ENCODE peak calls at places on chromosomes 3 and 15, in five cellular contexts. One of them, this sample, is unnamed.

GRCh38 chr3:155744091-155744625 is 713 bp downstream of the PLCH1 start:
- DNase-seq in posterior cingulate gyrus: peak; percentile 31
- DNase-seq in naive B cell: no peak
- DNase-seq in KBM-7: peak; percentile 76
- DNase-seq in neural crest cell: peak; percentile 75
- DNase-seq in this sample: peak; percentile 68

GRCh38 chr15:73906346-73907017 is 19.8 kb upstream of the LOXL1 start:
- DNase-seq in naive B cell: no peak
- DNase-seq in neural crest cell: no peak
- DNase-seq in KBM-7: no peak
- DNase-seq in posterior cingulate gyrus: no peak
- DNase-seq in this sample: no peak

GRCh38 chr3:65820600-65820999 is 218.1 kb downstream of the MAGI1 start:
- DNase-seq in posterior cingulate gyrus: no peak
- DNase-seq in neural crest cell: no peak
- DNase-seq in naive B cell: no peak
- DNase-seq in KBM-7: no peak
- DNase-seq in this sample: no peak

GRCh38 chr3:19348929-19349564 is 200.7 kb downstream of the KCNH8 start:
- DNase-seq in neural crest cell: no peak
- DNase-seq in posterior cingulate gyrus: no peak
- DNase-seq in KBM-7: peak; percentile 15
- DNase-seq in naive B cell: peak; percentile 27
- DNase-seq in this sample: no peak

GRCh38 chr3:57151021-57151449 is 14.1 kb downstream of the IL17RD start:
- DNase-seq in naive B cell: no peak
- DNase-seq in posterior cingulate gyrus: no peak
- DNase-seq in KBM-7: no peak
- DNase-seq in neural crest cell: no peak
- DNase-seq in this sample: no peak

GRCh38 chr3:21750831-21751391 is at the start of gene ZNF385D:
- DNase-seq in posterior cingulate gyrus: peak; percentile 54
- DNase-seq in neural crest cell: peak; percentile 60
- DNase-seq in naive B cell: no peak
- DNase-seq in KBM-7: no peak
- DNase-seq in this sample: peak; percentile 62

GRCh38 chr3:10268116-10268515 is 19.9 kb downstream of the TATDN2 start:
- DNase-seq in KBM-7: no peak
- DNase-seq in posterior cingulate gyrus: no peak
- DNase-seq in naive B cell: no peak
- DNase-seq in neural crest cell: no peak
- DNase-seq in this sample: no peak

GRCh38 chr3:113948015-113948917 is 453 bp downstream of the ZDHHC23 start:
- DNase-seq in KBM-7: peak; percentile 32
- DNase-seq in naive B cell: peak; percentile 58
- DNase-seq in posterior cingulate gyrus: peak; percentile 32
- DNase-seq in neural crest cell: peak; percentile 23
- DNase-seq in this sample: no peak

GRCh38 chr3:71695000-71695482 is 30.2 kb downstream of the EIF4E3 start:
- DNase-seq in naive B cell: no peak
- DNase-seq in KBM-7: no peak
- DNase-seq in posterior cingulate gyrus: no peak
- DNase-seq in neural crest cell: no peak
- DNase-seq in this sample: no peak

GRCh38 chr3:30524357-30525040 is 81.9 kb upstream of the TGFBR2 start:
- DNase-seq in KBM-7: peak; percentile 95
- DNase-seq in naive B cell: no peak
- DNase-seq in neural crest cell: no peak
- DNase-seq in posterior cingulate gyrus: no peak
- DNase-seq in this sample: no peak

GRCh38 chr3:127264794-127265514 is 22.9 kb downstream of the PRR20G start:
- DNase-seq in KBM-7: no peak
- DNase-seq in posterior cingulate gyrus: no peak
- DNase-seq in neural crest cell: no peak
- DNase-seq in naive B cell: no peak
- DNase-seq in this sample: no peak

GRCh38 chr3:11116336-11117059 is 37.8 kb upstream of the HRH1 start:
- DNase-seq in posterior cingulate gyrus: no peak
- DNase-seq in neural crest cell: no peak
- DNase-seq in naive B cell: no peak
- DNase-seq in KBM-7: no peak
- DNase-seq in this sample: no peak

GRCh38 chr3:194069421-194070219 is 66.3 kb upstream of the HES1 start:
- DNase-seq in KBM-7: no peak
- DNase-seq in naive B cell: no peak
- DNase-seq in neural crest cell: no peak
- DNase-seq in posterior cingulate gyrus: no peak
- DNase-seq in this sample: no peak

GRCh38 chr3:187951452-187952190 is 202.3 kb upstream of the LPP start:
- DNase-seq in posterior cingulate gyrus: no peak
- DNase-seq in naive B cell: no peak
- DNase-seq in neural crest cell: no peak
- DNase-seq in KBM-7: peak; percentile 91
- DNase-seq in this sample: no peak

GRCh38 chr3:45024601-45025262 is 1.4 kb upstream of the CLEC3B start:
- DNase-seq in KBM-7: no peak
- DNase-seq in posterior cingulate gyrus: no peak
- DNase-seq in naive B cell: no peak
- DNase-seq in neural crest cell: no peak
- DNase-seq in this sample: no peak

GRCh38 chr15:91032919-91033803 is 10.8 kb upstream of the VPS33B start:
- DNase-seq in neural crest cell: peak; percentile 31
- DNase-seq in KBM-7: peak; percentile 63
- DNase-seq in posterior cingulate gyrus: no peak
- DNase-seq in naive B cell: peak; percentile 26
- DNase-seq in this sample: no peak

This sample was measured in sciatic nerve.